ENCODE peak calls at places on chromosomes 1 and 21, in four cellular contexts. X, B, W and K are unnamed samples.

GRCh38 chr21:29749223-29749622 is 190.6 kb downstream of the GRIK1 start:
- DNase-seq in X (no peak), B (no peak), W (no peak), K (no peak)

GRCh38 chr21:42782723-42783247 is 96.6 kb downstream of the WDR4 start:
- DNase-seq in X (no peak), B (no peak), W (no peak), K (no peak)

GRCh38 chr1:51524817-51525216 is 5.8 kb upstream of the EPS15 start:
- DNase-seq in X (no peak), B (no peak), W (no peak), K (no peak)

GRCh38 chr1:184030433-184031126 is 6.9 kb downstream of the COLGALT2 start:
- DNase-seq in X (no peak), B (no peak), W (no peak), K (no peak)

GRCh38 chr1:17161926-17162800 is 42.8 kb upstream of the PADI1 start:
- DNase-seq in X (no peak), B (no peak), W (no peak), K (no peak)

GRCh38 chr1:156659994-156660751 is 17.0 kb downstream of the NES start:
- DNase-seq in X (peak; percentile 91), B (peak; percentile 91), W (peak; percentile 94), K (peak; percentile 94)

GRCh38 chr1:219385786-219386427 is 212.2 kb downstream of the LYPLAL1 start:
- DNase-seq in X (peak; percentile 21), B (peak; percentile 79), W (peak; percentile 11), K (peak; percentile 56)

GRCh38 chr1:232110281-232111090 is 483.9 kb downstream of the DISC1 start:
- DNase-seq in X (no peak), B (no peak), W (no peak), K (no peak)

GRCh38 chr1:175901076-175901475 is 157.7 kb upstream of the TNR start:
- DNase-seq in X (no peak), B (no peak), W (no peak), K (no peak)

GRCh38 chr1:6599141-6599975 is 3.3 kb downstream of the KLHL21 start:
- DNase-seq in X (no peak), B (no peak), W (no peak), K (no peak)

GRCh38 chr1:238439483-238439882 is 548.8 kb upstream of the ZP4 start:
- DNase-seq in X (no peak), B (no peak), W (no peak), K (no peak)

GRCh38 chr1:234608026-234608719 is 1.8 kb downstream of the IRF2BP2 start:
- DNase-seq in X (peak; percentile 65), B (peak; percentile 76), W (peak; percentile 74), K (no peak)

GRCh38 chr1:43059640-43060574 is 101.2 kb upstream of the SLC2A1 start:
- DNase-seq in X (no peak), B (no peak), W (no peak), K (no peak)

GRCh38 chr21:42518216-42518615 is 4.6 kb downstream of the SLC37A1 start:
- DNase-seq in X (no peak), B (no peak), W (no peak), K (no peak)

GRCh38 chr1:199362996-199363395 is 664.5 kb upstream of the NR5A2 start:
- DNase-seq in X (no peak), B (no peak), W (no peak), K (no peak)

GRCh38 chr1:5108740-5109139 is 454.3 kb downstream of the AJAP1 start:
- DNase-seq in X (peak; percentile 45), B (no peak), W (no peak), K (peak; percentile 85)

GRCh38 chr1:41950820-41951219 is 32.1 kb upstream of the HIVEP3 start:
- DNase-seq in X (no peak), B (no peak), W (no peak), K (no peak)

GRCh38 chr1:100584761-100585745 is 47.1 kb downstream of the GPR88 start:
- DNase-seq in X (no peak), B (no peak), W (no peak), K (no peak)

GRCh38 chr1:1333551-1334241 is 2.6 kb downstream of the TAS1R3 start:
- DNase-seq in X (no peak), B (no peak), W (no peak), K (no peak)

GRCh38 chr1:98704474-98704873 is 43.0 kb downstream of the SNX7 start:
- DNase-seq in X (no peak), B (no peak), W (no peak), K (no peak)

GRCh38 chr1:235336903-235337302 is 8.5 kb downstream of the GGPS1 start:
- DNase-seq in X (no peak), B (no peak), W (no peak), K (no peak)

GRCh38 chr1:17757426-17757825 is 2.3 kb downstream of the ACTL8 start:
- DNase-seq in X (no peak), B (no peak), W (no peak), K (no peak)

GRCh38 chr21:25639922-25640670 is 1.0 kb downstream of the JAM2 start:
- DNase-seq in X (no peak), B (no peak), W (peak; percentile 22), K (no peak)

GRCh38 chr1:183227963-183228649 is 42.0 kb downstream of the LAMC2 start:
- DNase-seq in X (no peak), B (peak; percentile 32), W (peak; percentile 56), K (no peak)

GRCh38 chr1:12085643-12086260 is 22.6 kb downstream of the TNFRSF8 start:
- DNase-seq in X (no peak), B (no peak), W (no peak), K (no peak)